ENCODE peak calls at places on chromosomes 12 and 14, in nine cellular contexts. T, C, U, O, P, R, F, H and V are unnamed samples.

GRCh38 chr12:26940820-26941219 is 2.5 kb downstream of the FGFR1OP2 start:
- DNase-seq in O (no peak), U (no peak), F (no peak), H (peak; percentile 37), R (peak; percentile 18), C (no peak), P (no peak), T (no peak), V (no peak)

GRCh38 chr14:23445773-23446172 is 10.3 kb upstream of the MYH7 start:
- DNase-seq in C (no peak), R (no peak), T (no peak), O (no peak), H (no peak), U (no peak), F (no peak), P (no peak), V (no peak)

GRCh38 chr12:85877459-85877858 is 3.4 kb downstream of the NTS start:
- DNase-seq in U (no peak), T (no peak), O (no peak), C (no peak), P (no peak), R (no peak), H (no peak), F (no peak), V (no peak)

GRCh38 chr14:39946796-39947195 is 514.6 kb upstream of the FBXO33 start:
- DNase-seq in O (peak; percentile 13), U (peak; percentile 45), R (no peak), T (no peak), P (no peak), H (no peak), C (no peak), F (no peak), V (no peak)

GRCh38 chr12:880656-881055 is 68.8 kb downstream of the RAD52 start:
- DNase-seq in P (no peak), R (no peak), U (no peak), T (no peak), H (no peak), O (no peak), F (no peak), C (no peak), V (no peak)

GRCh38 chr14:53306267-53306721 is 153.2 kb upstream of the DDHD1 start:
- DNase-seq in U (peak; percentile 77), O (peak; percentile 74), R (peak; percentile 40), P (no peak), F (peak; percentile 62), T (peak; percentile 55), H (peak; percentile 18), C (no peak), V (no peak)

GRCh38 chr12:28237423-28237822 is 47.2 kb downstream of the CCDC91 start:
- DNase-seq in P (no peak), T (no peak), R (no peak), O (no peak), C (no peak), U (peak; percentile 64), F (no peak), H (no peak), V (no peak)

GRCh38 chr12:4978737-4979136 is 64.9 kb upstream of the KCNA5 start:
- DNase-seq in T (no peak), F (peak; percentile 72), P (no peak), O (no peak), U (no peak), R (no peak), C (no peak), H (no peak), V (no peak)

GRCh38 chr14:94888108-94888507 is 118.2 kb upstream of the GSC start:
- DNase-seq in O (peak; percentile 67), T (no peak), F (no peak), H (no peak), C (no peak), U (no peak), P (no peak), R (no peak), V (peak; percentile 50)

GRCh38 chr12:1530592-1531159 is 63.7 kb downstream of the FBXL14 start:
- DNase-seq in F (no peak), C (no peak), R (peak; percentile 52), H (no peak), U (peak; percentile 66), T (no peak), O (peak; percentile 32), P (no peak), V (no peak)

GRCh38 chr14:19800282-19801117 is 3.1 kb upstream of the OR4N2 start:
- DNase-seq in F (no peak), H (no peak), O (no peak), U (no peak), T (peak; percentile 41), C (no peak), P (no peak), R (no peak), V (peak; percentile 76)

GRCh38 chr12:24222968-24223367 is 273.5 kb upstream of the SOX5 start:
- DNase-seq in O (no peak), H (no peak), T (no peak), P (peak; percentile 85), R (no peak), U (no peak), C (no peak), F (no peak), V (no peak)

GRCh38 chr12:131896811-131897270 is 2.4 kb downstream of the ULK1 start:
- DNase-seq in C (no peak), H (no peak), U (no peak), F (peak; percentile 96), O (no peak), T (no peak), P (no peak), R (no peak), V (peak; percentile 88)

GRCh38 chr12:54394281-54394719 is 9.8 kb upstream of the ZNF385A start:
- DNase-seq in T (peak; percentile 46), O (peak; percentile 74), C (no peak), F (no peak), R (peak; percentile 76), U (peak; percentile 93), H (peak; percentile 47), P (no peak), V (no peak)

GRCh38 chr14:25537846-25538455 is 488.0 kb upstream of the STXBP6 start:
- DNase-seq in U (peak; percentile 92), R (peak; percentile 30), T (peak; percentile 3), P (no peak), O (peak; percentile 68), C (no peak), H (peak; percentile 40), F (no peak), V (no peak)

GRCh38 chr14:24843494-24843893 is 206.5 kb downstream of the STXBP6 start:
- DNase-seq in P (no peak), F (no peak), T (no peak), O (no peak), U (no peak), C (no peak), R (peak; percentile 8), H (no peak), V (no peak)

GRCh38 chr14:24368562-24369252 is 723 bp downstream of the NFATC4 start:
- DNase-seq in O (peak; percentile 90), F (peak; percentile 90), R (peak; percentile 53), U (peak; percentile 84), T (no peak), H (no peak), P (no peak), C (no peak), V (peak; percentile 76)

GRCh38 chr14:61475316-61475715 is 153.9 kb downstream of the PRKCH start:
- DNase-seq in P (no peak), U (no peak), O (peak; percentile 86), T (no peak), C (no peak), H (peak; percentile 48), F (no peak), R (peak; percentile 91), V (no peak)

GRCh38 chr14:68961781-68962584 is 17.1 kb downstream of the ACTN1 start:
- DNase-seq in O (no peak), U (peak; percentile 85), C (no peak), R (no peak), F (no peak), T (no peak), P (peak; percentile 83), H (no peak), V (peak; percentile 61)
- H3K27ac ChIP-seq in O (no peak overlapping the region), U (peak overlapping the region; percentile 10), C (peak overlapping the region; percentile 97), R (no peak overlapping the region), F (no peak overlapping the region), T (no peak overlapping the region), P (no peak overlapping the region), H (no peak overlapping the region), V (no peak overlapping the region)

GRCh38 chr12:29739279-29739991 is 44.3 kb downstream of the TMTC1 start:
- DNase-seq in H (no peak), R (no peak), C (no peak), T (no peak), U (no peak), P (no peak), F (no peak), O (no peak), V (no peak)

GRCh38 chr12:29743801-29744200 is 39.9 kb downstream of the TMTC1 start:
- DNase-seq in R (no peak), C (no peak), P (peak; percentile 68), H (no peak), U (peak; percentile 63), O (peak; percentile 12), T (no peak), F (no peak), V (no peak)

GRCh38 chr12:29743072-29743471 is 40.7 kb downstream of the TMTC1 start:
- DNase-seq in R (no peak), T (no peak), H (no peak), P (no peak), C (no peak), U (no peak), F (no peak), O (no peak), V (no peak)

GRCh38 chr12:29742646-29743045 is 41.1 kb downstream of the TMTC1 start:
- DNase-seq in P (no peak), U (no peak), H (no peak), C (no peak), R (no peak), T (no peak), O (no peak), F (no peak), V (no peak)

GRCh38 chr12:29741342-29742241 is 42.1 kb downstream of the TMTC1 start:
- DNase-seq in T (no peak), C (no peak), O (no peak), H (no peak), U (no peak), F (no peak), P (peak; percentile 76), R (no peak), V (no peak)
- H3K27ac ChIP-seq in T (no peak overlapping the region), C (peak overlapping the region; percentile 56), O (no peak overlapping the region), H (no peak overlapping the region), U (no peak overlapping the region), F (no peak overlapping the region), P (peak overlapping the region; percentile 77), R (no peak overlapping the region), V (no peak overlapping the region)

GRCh38 chr14:103118019-103118662 is 5.1 kb upstream of the TNFAIP2 start:
- DNase-seq in H (no peak), O (no peak), T (peak; percentile 25), P (no peak), R (no peak), F (peak; percentile 94), C (peak; percentile 95), U (peak; percentile 62), V (no peak)
- H3K27ac ChIP-seq in H (no peak overlapping the region), O (no peak overlapping the region), T (peak overlapping the region; percentile 50), P (no peak overlapping the region), R (no peak overlapping the region), F (peak overlapping the region; percentile 82), C (peak overlapping the region; percentile 55), U (no peak overlapping the region), V (peak overlapping the region; percentile 83)

DNA sequence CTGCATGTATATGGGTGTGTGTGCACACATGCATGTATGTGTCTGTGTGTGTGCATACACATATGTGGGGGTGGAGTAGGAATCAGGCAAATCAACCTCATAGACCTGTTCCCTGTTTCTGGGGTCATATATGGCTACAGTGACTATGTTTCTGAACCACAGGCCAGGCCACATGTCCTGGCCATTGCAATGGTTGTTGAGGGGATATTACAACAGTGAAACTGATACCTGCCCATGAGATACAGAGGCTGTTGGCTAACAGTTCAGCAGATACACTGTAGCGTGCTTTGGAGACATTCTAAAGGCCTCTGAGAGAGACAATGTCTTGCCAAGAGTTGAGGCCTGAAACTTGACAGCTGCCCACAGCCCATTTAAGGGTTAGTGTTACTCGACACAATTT is 47.3 kb upstream of the FOS start:
- DNase-seq in F (no peak), T (no peak), U (no peak), P (no peak), C (no peak), H (peak; percentile 41), R (no peak), O (no peak), V (no peak)
- H3K27ac ChIP-seq in F (no peak overlapping the region), T (no peak overlapping the region), U (no peak overlapping the region), P (peak overlapping the region; percentile 90), C (no peak overlapping the region), H (peak overlapping the region; percentile 79), R (no peak overlapping the region), O (no peak overlapping the region), V (no peak overlapping the region)